ENCODE peak calls at places on chromosome 7, in six cellular contexts. T is mesenchymal stem cell, Y is neuronal stem cell, A is IMR-90, U is H9, K is H1. J is an unnamed sample.
A peak's percentile ranks its signal among the peaks of the same experiment; 100 is the strongest.

GRCh38 chr7:135414850-135415439 is 95.0 kb downstream of the CNOT4 start:
- DNase-seq in K (peak; percentile 72), Y (peak; percentile 48), T (peak; percentile 75), A (peak; percentile 64), U (peak; percentile 63), J (peak; percentile 80)

GRCh38 chr7:51366172-51366728 is 49.6 kb upstream of the COBL start:
- DNase-seq in T (no peak), U (no peak), A (no peak), Y (no peak), K (no peak), J (no peak)

GRCh38 chr7:151862606-151863381 is 14.1 kb downstream of the PRKAG2 start:
- DNase-seq in T (no peak), Y (no peak), K (no peak), U (no peak), A (no peak), J (no peak)

GRCh38 chr7:22702516-22702915 is 24.5 kb upstream of the IL6 start:
- DNase-seq in Y (no peak), U (no peak), A (peak; percentile 71), T (no peak), K (no peak), J (no peak)

GRCh38 chr7:143497008-143497795 is 19.5 kb downstream of the TAS2R41 start:
- DNase-seq in A (no peak), K (no peak), Y (no peak), U (no peak), T (no peak), J (no peak)

GRCh38 chr7:24477807-24478655 is 95.2 kb upstream of the PALS2 start:
- DNase-seq in Y (peak; percentile 6), K (no peak), T (peak; percentile 80), A (peak; percentile 90), U (peak; percentile 67), J (no peak)

GRCh38 chr7:55253188-55253587 is 111.9 kb upstream of the LANCL2 start:
- DNase-seq in T (no peak), K (no peak), A (no peak), Y (no peak), U (no peak), J (no peak)

GRCh38 chr7:111090834-111091233 is at the start of gene LRRN3:
- DNase-seq in A (peak; percentile 61), K (no peak), U (peak; percentile 24), Y (no peak), T (peak; percentile 9), J (peak; percentile 4)

GRCh38 chr7:102306916-102307677 is 20.4 kb downstream of the SH2B2 start:
- DNase-seq in Y (no peak), U (peak; percentile 76), K (no peak), A (peak; percentile 78), T (peak; percentile 88), J (no peak)

GRCh38 chr7:50303894-50304157 is 690 bp upstream of the IKZF1 start:
- DNase-seq in T (no peak), U (no peak), Y (no peak), K (no peak), A (no peak), J (peak; percentile 7)

GRCh38 chr7:100467638-100468373 is 3.7 kb upstream of the SPACDR start:
- DNase-seq in K (no peak), T (no peak), A (no peak), U (no peak), Y (no peak), J (no peak)

GRCh38 chr7:112386619-112387018 is 63.6 kb upstream of the IFRD1 start:
- DNase-seq in A (no peak), Y (no peak), K (no peak), U (no peak), T (no peak), J (no peak)

GRCh38 chr7:140623995-140624902 is 16.4 kb downstream of the DENND2A start:
- DNase-seq in A (peak; percentile 63), K (no peak), T (peak; percentile 91), Y (no peak), U (peak; percentile 80), J (peak; percentile 77)

GRCh38 chr7:92766461-92767003 is 69.8 kb downstream of the CDK6 start:
- DNase-seq in K (no peak), U (no peak), A (peak; percentile 57), T (peak; percentile 77), Y (no peak), J (peak; percentile 1)

GRCh38 chr7:148884049-148884298 is at the start of gene EZH2:
- DNase-seq in A (no peak), Y (no peak), K (no peak), U (no peak), T (no peak), J (no peak)
- H4K91ac ChIP-seq in A (peak within 1 kb of the TSS; percentile 87), Y (no peak within 1 kb of the TSS), K (peak within 1 kb of the TSS; percentile 81), U (no peak within 1 kb of the TSS), T (peak within 1 kb of the TSS; percentile 93), J (peak within 1 kb of the TSS; percentile 96)

GRCh38 chr7:155430606-155431005 is 27.3 kb upstream of the EN2 start:
- DNase-seq in K (no peak), U (no peak), A (no peak), Y (no peak), T (no peak), J (no peak)
- H4K91ac ChIP-seq in K (no peak overlapping the region), U (no peak overlapping the region), A (no peak overlapping the region), Y (no peak overlapping the region), T (no peak overlapping the region), J (no peak overlapping the region)

DNA sequence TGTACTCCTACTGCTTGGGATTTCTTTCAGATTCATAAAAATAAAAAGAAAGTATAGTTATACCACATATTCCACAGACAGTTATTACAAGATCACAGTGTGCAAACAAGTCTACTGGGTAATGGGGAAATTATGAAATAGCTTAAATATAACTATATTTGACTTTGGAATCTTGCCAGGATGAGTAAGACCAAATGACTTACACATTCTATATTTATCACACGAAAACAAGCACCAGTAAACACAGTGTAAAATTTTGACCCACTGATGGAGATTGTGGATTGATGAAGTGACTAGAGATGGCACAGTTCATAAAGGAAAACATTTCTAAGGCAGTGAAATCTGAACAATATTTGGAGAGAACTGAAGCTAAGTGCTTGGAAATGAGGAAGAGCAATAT is 339.7 kb downstream of the THSD7A start:
- DNase-seq in U (no peak), K (no peak), T (peak; percentile 14), A (no peak), Y (no peak), J (no peak)
- H4K91ac ChIP-seq in U (no peak overlapping the region), K (no peak overlapping the region), T (no peak overlapping the region), A (no peak overlapping the region), Y (no peak overlapping the region), J (no peak overlapping the region)

GRCh38 chr7:37245544-37245943 is 203.1 kb downstream of the ELMO1 start:
- DNase-seq in T (no peak), U (no peak), K (no peak), A (no peak), Y (no peak), J (no peak)

GRCh38 chr7:37251222-37251621 is 197.4 kb downstream of the ELMO1 start:
- DNase-seq in Y (no peak), T (no peak), K (no peak), U (no peak), A (no peak), J (no peak)

GRCh38 chr7:37248396-37248836 is 200.2 kb downstream of the ELMO1 start:
- DNase-seq in Y (peak; percentile 80), U (peak; percentile 96), K (peak; percentile 73), T (no peak), A (no peak), J (no peak)

GRCh38 chr7:37247881-37248280 is 200.8 kb downstream of the ELMO1 start:
- DNase-seq in U (peak; percentile 74), A (peak; percentile 16), T (peak; percentile 10), Y (no peak), K (no peak), J (no peak)
- H4K91ac ChIP-seq in U (no peak overlapping the region), A (no peak overlapping the region), T (no peak overlapping the region), Y (no peak overlapping the region), K (no peak overlapping the region), J (no peak overlapping the region)

GRCh38 chr7:159048656-159049055 is 96.0 kb downstream of the VIPR2 start:
- DNase-seq in U (no peak), A (no peak), T (no peak), K (peak; percentile 19), Y (no peak), J (no peak)
- H4K91ac ChIP-seq in U (no peak overlapping the region), A (no peak overlapping the region), T (no peak overlapping the region), K (no peak overlapping the region), Y (no peak overlapping the region), J (no peak overlapping the region)

GRCh38 chr7:75667938-75668337 is 70.8 kb downstream of the HIP1 start:
- DNase-seq in A (no peak), T (no peak), Y (no peak), K (no peak), U (no peak), J (no peak)

GRCh38 chr7:75669579-75669978 is 69.2 kb downstream of the HIP1 start:
- DNase-seq in Y (no peak), U (no peak), T (no peak), A (no peak), K (no peak), J (no peak)
- H4K91ac ChIP-seq in Y (no peak overlapping the region), U (no peak overlapping the region), T (no peak overlapping the region), A (no peak overlapping the region), K (no peak overlapping the region), J (no peak overlapping the region)

DNA sequence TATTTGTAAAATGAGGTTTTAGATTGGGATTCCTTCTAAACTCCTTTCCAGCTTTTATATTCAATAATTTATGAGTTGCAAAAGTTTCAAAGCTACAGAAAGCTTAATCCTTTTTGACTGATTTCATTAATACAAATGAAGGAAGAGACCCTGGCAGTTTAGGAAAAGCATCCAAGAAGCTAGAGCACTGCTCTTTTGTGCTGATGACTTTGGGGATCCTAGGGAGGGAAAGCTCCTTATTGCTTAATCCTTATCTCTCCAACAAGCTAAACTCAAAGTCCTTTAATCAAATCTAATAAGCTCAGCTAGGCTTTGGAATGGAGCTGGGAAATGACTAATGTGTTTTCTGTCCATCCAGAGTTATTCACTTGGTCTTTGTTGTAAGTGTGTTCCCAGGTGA is 285.4 kb downstream of the ACTR3B start:
- DNase-seq in A (no peak), T (no peak), K (no peak), Y (no peak), U (no peak), J (no peak)
- H4K91ac ChIP-seq in A (no peak overlapping the region), T (no peak overlapping the region), K (no peak overlapping the region), Y (no peak overlapping the region), U (no peak overlapping the region), J (no peak overlapping the region)

DNA sequence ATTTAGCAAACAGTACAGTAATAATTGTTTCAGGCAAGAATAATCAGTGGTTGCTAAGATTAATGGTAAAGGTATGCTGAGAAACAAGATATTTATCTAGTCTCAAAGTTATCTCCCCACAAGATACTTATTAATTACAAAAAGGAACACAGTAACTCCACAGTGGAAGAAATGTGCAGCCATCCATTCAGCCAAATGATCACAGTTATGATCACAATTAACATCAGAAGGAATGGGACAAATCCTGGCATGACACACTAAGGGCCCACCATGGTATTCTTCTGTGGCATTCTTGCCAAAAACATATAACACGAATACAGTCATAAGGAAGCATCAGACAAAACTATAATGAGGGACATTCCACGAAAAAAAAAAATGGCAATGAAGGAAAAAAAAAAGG is 21.0 kb downstream of the NUDCD3 start:
- DNase-seq in U (no peak), Y (no peak), A (no peak), T (peak; percentile 54), K (no peak), J (peak; percentile 29)
- H4K91ac ChIP-seq in U (no peak overlapping the region), Y (no peak overlapping the region), A (no peak overlapping the region), T (no peak overlapping the region), K (no peak overlapping the region), J (no peak overlapping the region)

GRCh38 chr7:158394936-158395335 is 192.7 kb downstream of the PTPRN2 start:
- DNase-seq in T (no peak), Y (peak; percentile 56), A (no peak), K (peak; percentile 98), U (peak; percentile 82), J (peak; percentile 15)
- H4K91ac ChIP-seq in T (no peak overlapping the region), Y (no peak overlapping the region), A (no peak overlapping the region), K (no peak overlapping the region), U (no peak overlapping the region), J (no peak overlapping the region)